ENCODE peak calls at places on chromosomes 6 and 20, in eight cellular contexts. T, Z, M, B, X, U, I and R are unnamed samples.

GRCh38 chr6:36581716-36582115 is 12.4 kb upstream of the SRSF3 start:
- DNase-seq in T (no peak), I (no peak), U (no peak), X (no peak), M (no peak), B (no peak), Z (no peak), R (no peak)

GRCh38 chr20:39849664-39850063 is 839.4 kb downstream of the MAFB start:
- DNase-seq in Z (peak; percentile 80), X (no peak), T (peak; percentile 28), B (peak; percentile 93), U (peak; percentile 92), M (no peak), I (peak; percentile 92), R (no peak)

GRCh38 chr20:19026901-19027644 is 185.4 kb upstream of the SLC24A3 start:
- DNase-seq in U (no peak), X (no peak), B (no peak), M (no peak), I (no peak), T (no peak), Z (no peak), R (no peak)

GRCh38 chr6:46078294-46078693 is 51.5 kb upstream of the ENPP4 start:
- DNase-seq in B (no peak), Z (no peak), T (no peak), U (no peak), M (peak; percentile 12), X (no peak), I (no peak), R (no peak)

GRCh38 chr6:80988892-80989291 is 763.6 kb downstream of the TENT5A start:
- DNase-seq in Z (no peak), U (no peak), B (no peak), T (no peak), X (no peak), I (no peak), M (no peak), R (no peak)

GRCh38 chr20:36214684-36215256 is 21.5 kb upstream of the AAR2 start:
- DNase-seq in T (no peak), I (peak; percentile 25), M (peak; percentile 22), X (peak; percentile 57), B (no peak), Z (peak; percentile 38), U (no peak), R (no peak)

GRCh38 chr6:21360353-21360752 is 233.2 kb upstream of the SOX4 start:
- DNase-seq in Z (no peak), M (no peak), T (peak; percentile 33), I (no peak), U (no peak), X (peak; percentile 53), B (no peak), R (peak; percentile 72)

GRCh38 chr20:49712918-49713778 is 530 bp downstream of the B4GALT5 start:
- DNase-seq in Z (no peak), T (peak; percentile 44), B (peak; percentile 52), I (no peak), M (peak; percentile 51), U (peak; percentile 78), X (peak; percentile 62), R (no peak)

GRCh38 chr6:14876778-14877613 is 368.9 kb upstream of the JARID2 start:
- DNase-seq in B (peak; percentile 37), M (peak; percentile 60), U (no peak), T (no peak), Z (peak; percentile 88), X (peak; percentile 91), I (peak; percentile 90), R (no peak)

GRCh38 chr6:89675949-89676753 is 37.6 kb upstream of the LYRM2 start:
- DNase-seq in T (no peak), M (no peak), U (no peak), X (no peak), B (peak; percentile 53), I (no peak), Z (peak; percentile 72), R (no peak)

GRCh38 chr6:38117281-38117680 is 297.8 kb downstream of the ZFAND3 start:
- DNase-seq in T (no peak), X (no peak), U (no peak), M (no peak), I (peak; percentile 24), Z (no peak), B (no peak), R (no peak)

GRCh38 chr20:12700701-12701100 is 308.1 kb upstream of the SPTLC3 start:
- DNase-seq in B (no peak), Z (no peak), X (no peak), I (no peak), T (no peak), M (no peak), U (no peak), R (peak; percentile 22)

GRCh38 chr6:136734977-136735376 is 57.3 kb downstream of the MAP3K5 start:
- DNase-seq in M (no peak), Z (no peak), B (no peak), U (no peak), X (no peak), T (no peak), I (no peak), R (no peak)

GRCh38 chr6:69935079-69935478 is 68.7 kb downstream of the COL19A1 start:
- DNase-seq in T (no peak), M (no peak), I (no peak), U (no peak), B (no peak), Z (no peak), X (no peak), R (no peak)

GRCh38 chr6:89583559-89583958 is 55.0 kb downstream of the LYRM2 start:
- DNase-seq in Z (no peak), U (no peak), M (no peak), X (no peak), B (no peak), I (no peak), T (no peak), R (no peak)